ENCODE peak calls at places on chromosomes 5 and 9, in six cellular contexts. R, M, K, B, W and U are unnamed samples.

GRCh38 chr9:124617477-124618141 is 110.4 kb upstream of the NR5A1 start:
- DNase-seq in R (peak; percentile 75), M (peak; percentile 87), K (peak; percentile 59), B (peak; percentile 85), W (peak; percentile 48), U (peak; percentile 56)

GRCh38 chr9:99300603-99301002 is 78.5 kb downstream of the SEC61B start:
- DNase-seq in R (no peak), M (no peak), K (no peak), B (no peak), W (no peak), U (no peak)

GRCh38 chr5:118968925-118969375 is 19.4 kb downstream of the DTWD2 start:
- DNase-seq in R (peak; percentile 27), M (no peak), K (no peak), B (no peak), W (no peak), U (no peak)

GRCh38 chr5:180251141-180251540 is 40.7 kb downstream of the MAPK9 start:
- DNase-seq in R (no peak), M (no peak), K (no peak), B (no peak), W (no peak), U (no peak)

GRCh38 chr5:153187503-153187902 is 303.0 kb upstream of the GRIA1 start:
- DNase-seq in R (no peak), M (no peak), K (no peak), B (no peak), W (no peak), U (no peak)

GRCh38 chr9:100689635-100690034 is 111.8 kb downstream of the CAVIN4 start:
- DNase-seq in R (no peak), M (no peak), K (no peak), B (no peak), W (no peak), U (no peak)

GRCh38 chr9:124869986-124870560 is 8.1 kb downstream of the ARPC5L start:
- DNase-seq in R (peak; percentile 50), M (no peak), K (peak; percentile 86), B (peak; percentile 36), W (no peak), U (no peak)

GRCh38 chr5:178336889-178337785 is 104.5 kb upstream of the PHYKPL start:
- DNase-seq in R (no peak), M (peak; percentile 43), K (no peak), B (no peak), W (no peak), U (no peak)

GRCh38 chr5:60883229-60883628 is 39.2 kb upstream of the ELOVL7 start:
- DNase-seq in R (no peak), M (peak; percentile 43), K (no peak), B (no peak), W (no peak), U (no peak)

GRCh38 chr5:69265931-69266330 is 31.2 kb downstream of the CDK7 start:
- DNase-seq in R (no peak), M (peak; percentile 94), K (no peak), B (peak; percentile 55), W (no peak), U (no peak)

GRCh38 chr9:96376926-96377874 is 6.3 kb downstream of the SLC35D2 start:
- DNase-seq in R (no peak), M (no peak), K (no peak), B (no peak), W (no peak), U (no peak)

GRCh38 chr5:165940541-165940940 is 2350.9 kb upstream of the WWC1 start:
- DNase-seq in R (no peak), M (no peak), K (no peak), B (no peak), W (no peak), U (no peak)

GRCh38 chr9:126735482-126735881 is 69.4 kb upstream of the ZBTB43 start:
- DNase-seq in R (no peak), M (no peak), K (no peak), B (no peak), W (no peak), U (no peak)

GRCh38 chr5:87298687-87299362 is 31.1 kb downstream of the RASA1 start:
- DNase-seq in R (no peak), M (no peak), K (no peak), B (no peak), W (no peak), U (no peak)

GRCh38 chr9:123089790-123090189 is 56.3 kb downstream of the GPR21 start:
- DNase-seq in R (no peak), M (no peak), K (no peak), B (no peak), W (no peak), U (no peak)

GRCh38 chr5:83050723-83051340 is 26.4 kb downstream of the TMEM167A start:
- DNase-seq in R (no peak), M (no peak), K (no peak), B (no peak), W (no peak), U (no peak)

GRCh38 chr9:96618209-96619108 is 1.2 kb downstream of the CDC14B start:
- DNase-seq in R (peak; percentile 74), M (peak; percentile 34), K (no peak), B (peak; percentile 22), W (peak; percentile 92), U (peak; percentile 28)

GRCh38 chr9:134468358-134468757 is 142.1 kb downstream of the RXRA start:
- DNase-seq in R (no peak), M (no peak), K (no peak), B (no peak), W (no peak), U (no peak)

DNA sequence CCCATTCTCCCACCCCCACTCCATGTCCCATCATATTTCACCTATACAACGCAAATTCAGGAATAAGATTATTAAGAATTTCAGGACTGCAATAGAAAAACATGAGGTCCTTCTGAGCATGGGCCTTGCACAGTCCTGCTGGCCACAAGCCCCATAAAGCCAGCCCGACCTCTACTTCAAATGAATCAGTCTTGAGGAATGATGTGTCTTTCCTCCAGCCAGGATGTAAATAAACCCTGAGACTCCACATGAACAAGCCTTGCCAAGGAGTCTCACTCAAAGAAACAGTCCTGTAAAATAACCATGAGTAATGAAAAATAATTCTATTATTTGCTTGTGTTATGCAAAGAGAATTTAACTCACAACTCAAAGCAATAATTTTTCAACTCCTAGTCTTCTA is 140.0 kb upstream of the MOCS2 start:
- DNase-seq in R (peak; percentile 13), M (no peak), K (no peak), B (no peak), W (no peak), U (no peak)
- TF ChIP-seq CTCF in R (no peak), M (no peak), K (no peak), B (no peak), W (no peak), U (no peak)

DNA sequence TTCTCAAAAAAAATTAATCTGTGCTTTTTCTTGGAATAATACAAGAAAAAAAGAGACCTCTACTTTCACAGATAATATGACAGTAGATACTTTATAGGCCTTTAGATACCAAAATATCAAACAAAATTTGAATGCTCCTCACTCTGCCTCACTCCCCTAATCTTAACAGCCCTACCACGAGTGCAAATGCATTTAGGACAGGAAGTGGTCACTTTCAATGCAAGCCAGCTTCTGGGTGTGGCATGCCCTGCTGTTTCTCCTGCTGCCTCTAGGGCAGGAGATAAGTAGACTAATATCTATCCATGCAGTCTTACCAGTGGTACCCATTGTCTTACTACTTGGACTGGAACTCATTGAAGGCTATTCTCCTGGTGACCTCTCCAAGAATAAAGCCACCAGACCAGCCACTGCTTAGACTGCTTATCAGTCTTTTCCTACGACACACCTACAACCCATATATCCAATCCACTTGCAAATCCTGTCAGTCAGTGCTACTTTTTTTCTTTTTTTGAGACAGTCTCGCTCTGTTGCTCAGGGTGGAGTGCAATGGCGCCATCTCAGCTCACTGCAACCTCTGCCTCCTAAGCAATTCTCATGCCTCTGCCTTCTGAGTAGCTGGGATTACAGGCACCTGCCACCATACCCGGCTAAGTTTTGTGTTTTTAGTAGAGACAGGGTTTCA is 23.0 kb downstream of the FRRS1L start:
- DNase-seq in R (no peak), M (peak; percentile 53), K (no peak), B (no peak), W (no peak), U (no peak)
- TF ChIP-seq CTCF in R (no peak), M (peak; percentile 34), K (peak; percentile 45), B (peak; percentile 37), W (no peak), U (no peak)

GRCh38 chr9:77647267-77647658 is 859 bp downstream of the GNA14 start:
- DNase-seq in R (no peak), M (no peak), K (no peak), B (no peak), W (no peak), U (no peak)

GRCh38 chr9:77649109-77649812 is 1.1 kb upstream of the GNA14 start:
- DNase-seq in R (no peak), M (peak; percentile 50), K (no peak), B (no peak), W (no peak), U (no peak)

GRCh38 chr9:77648458-77649108 is 461 bp upstream of the GNA14 start:
- DNase-seq in R (peak; percentile 61), M (peak; percentile 81), K (no peak), B (peak; percentile 63), W (peak; percentile 55), U (no peak)

GRCh38 chr9:77647659-77648457 is at the start of gene GNA14:
- DNase-seq in R (peak; percentile 27), M (peak; percentile 81), K (no peak), B (peak; percentile 38), W (no peak), U (no peak)

DNA sequence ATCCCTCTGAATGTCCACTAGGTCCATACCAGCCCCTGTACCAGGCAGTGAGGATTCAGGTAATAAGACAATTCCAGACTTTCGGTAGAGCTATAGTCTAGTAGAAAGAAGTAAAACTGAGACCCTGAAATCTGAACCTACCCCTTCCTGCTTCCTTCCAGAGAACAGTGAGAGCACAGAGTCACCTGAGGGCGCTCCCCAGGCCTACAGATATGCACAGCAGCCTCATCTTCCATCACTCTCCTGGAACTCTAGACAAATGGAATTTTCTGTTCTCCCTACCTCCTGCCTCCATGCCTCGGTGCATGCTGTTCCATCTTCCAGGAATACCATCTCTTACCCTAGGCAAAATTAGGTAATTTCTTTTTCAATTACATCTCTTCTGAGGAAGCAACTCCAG is 3.1 kb upstream of the GNA14 start:
- DNase-seq in R (no peak), M (peak; percentile 36), K (no peak), B (no peak), W (no peak), U (no peak)
- TF ChIP-seq CTCF in R (no peak), M (peak; percentile 53), K (no peak), B (no peak), W (no peak), U (no peak)

GRCh38 chr5:140148508-140148907 is 22.8 kb downstream of the IGIP start:
- DNase-seq in R (no peak), M (peak; percentile 89), K (no peak), B (peak; percentile 42), W (no peak), U (no peak)
- TF ChIP-seq CTCF in R (no peak), M (peak; percentile 27), K (no peak), B (no peak), W (no peak), U (no peak)